ENCODE peak calls at places on chromosome 5, in ten cellular contexts. I, O, E, Y, K, A, C, R, U and P are unnamed samples.

GRCh38 chr5:138724470-138725146 is 28.6 kb upstream of the CTNNA1 start:
- DNase-seq in R (peak; percentile 76), K (no peak), U (no peak), E (peak; percentile 66), C (no peak), Y (no peak), O (no peak), I (peak; percentile 43), A (no peak), P (no peak)

GRCh38 chr5:55524816-55525215 is 9.9 kb downstream of the PLPP1 start:
- DNase-seq in C (no peak), Y (no peak), I (no peak), A (no peak), U (no peak), R (no peak), E (no peak), O (no peak), K (no peak), P (no peak)

GRCh38 chr5:58148366-58148765 is 311.5 kb downstream of the PLK2 start:
- DNase-seq in I (no peak), R (no peak), A (no peak), K (no peak), C (no peak), Y (no peak), U (no peak), E (no peak), O (no peak), P (no peak)

GRCh38 chr5:58262226-58262625 is 197.7 kb downstream of the PLK2 start:
- DNase-seq in U (no peak), K (no peak), C (no peak), E (no peak), Y (no peak), O (no peak), I (peak; percentile 43), A (no peak), R (no peak), P (no peak)

GRCh38 chr5:66281309-66281708 is 137.2 kb downstream of the SREK1 start:
- DNase-seq in U (no peak), I (no peak), O (no peak), E (no peak), A (no peak), R (no peak), Y (no peak), K (no peak), C (no peak), P (no peak)

GRCh38 chr5:88883566-88884434 is 816 bp upstream of the MEF2C start:
- DNase-seq in I (peak; percentile 87), C (peak; percentile 65), A (peak; percentile 72), E (peak; percentile 88), U (peak; percentile 42), K (peak; percentile 61), R (no peak), O (peak; percentile 23), Y (no peak), P (peak; percentile 81)

GRCh38 chr5:132859889-132860437 is 6.3 kb downstream of the GDF9 start:
- DNase-seq in U (no peak), R (no peak), O (no peak), E (no peak), C (no peak), K (no peak), Y (no peak), A (no peak), I (no peak), P (no peak)

GRCh38 chr5:95406426-95407093 is 15.4 kb downstream of the FAM81B start:
- DNase-seq in K (no peak), U (no peak), R (no peak), E (peak; percentile 36), C (no peak), Y (no peak), A (no peak), I (peak; percentile 52), O (no peak), P (no peak)

GRCh38 chr5:127011961-127012644 is 18.3 kb downstream of the MARCHF3 start:
- DNase-seq in O (no peak), K (no peak), U (no peak), Y (no peak), A (no peak), R (no peak), E (peak; percentile 48), I (no peak), C (peak; percentile 27), P (peak; percentile 73)

GRCh38 chr5:72512179-72512860 is 5.1 kb upstream of the ZNF366 start:
- DNase-seq in E (no peak), O (no peak), A (no peak), Y (no peak), K (no peak), I (no peak), U (no peak), C (no peak), R (no peak), P (no peak)

GRCh38 chr5:33631786-33632185 is 191.0 kb downstream of the TARS1 start:
- DNase-seq in I (peak; percentile 35), R (no peak), Y (no peak), A (no peak), E (no peak), U (no peak), K (no peak), C (no peak), O (no peak), P (peak; percentile 53)

GRCh38 chr5:80255752-80256479 is at the start of gene SERINC5:
- DNase-seq in C (peak; percentile 96), I (peak; percentile 71), R (peak; percentile 75), K (peak; percentile 89), O (peak; percentile 88), U (no peak), A (peak; percentile 83), Y (peak; percentile 95), E (peak; percentile 64), P (peak; percentile 85)

GRCh38 chr5:122435738-122436137 is 123.7 kb downstream of the SNCAIP start:
- DNase-seq in U (no peak), O (no peak), E (no peak), R (no peak), C (no peak), I (no peak), Y (no peak), A (no peak), K (no peak), P (no peak)

GRCh38 chr5:154858972-154859950 is 834 bp downstream of the CNOT8 start:
- DNase-seq in E (no peak), U (no peak), K (no peak), I (peak; percentile 22), R (no peak), O (peak; percentile 7), C (no peak), Y (peak; percentile 66), A (no peak), P (peak; percentile 29)

GRCh38 chr5:124193371-124193789 is 553.1 kb downstream of the ZNF608 start:
- DNase-seq in K (no peak), I (peak; percentile 77), R (no peak), Y (no peak), O (no peak), A (no peak), E (peak; percentile 5), C (no peak), U (no peak), P (no peak)

GRCh38 chr5:135934939-135935338 is 19.8 kb downstream of the LECT2 start:
- DNase-seq in O (no peak), A (no peak), U (peak; percentile 13), R (no peak), Y (no peak), E (no peak), C (no peak), K (no peak), I (peak; percentile 54), P (no peak)

GRCh38 chr5:1330146-1330846 is 14.6 kb downstream of the CLPTM1L start:
- DNase-seq in K (peak; percentile 53), R (peak; percentile 52), Y (peak; percentile 55), I (no peak), U (no peak), E (no peak), C (no peak), A (no peak), O (no peak), P (no peak)